ENCODE peak calls at places on chromosome 19, in six cellular contexts. X is stomach, Q is AG04450, T is thoracic aorta, S is mesenchymal stem cell, D is fibroblast of lung. V is an unnamed sample.

GRCh38 chr19:28021316-28022185 is 1191.4 kb downstream of the UQCRFS1 start:
- DNase-seq in X (no peak), Q (no peak), T (no peak), S (no peak), D (no peak), V (no peak)

GRCh38 chr19:485583-486236 is 10.6 kb upstream of the MADCAM1 start:
- DNase-seq in X (no peak), Q (no peak), T (no peak), S (peak; percentile 76), D (peak; percentile 36), V (peak; percentile 97)

GRCh38 chr19:32203161-32203560 is 142.2 kb upstream of the ZNF507 start:
- DNase-seq in X (no peak), Q (no peak), T (no peak), S (no peak), D (no peak), V (no peak)

GRCh38 chr19:4144666-4145261 is 8.7 kb upstream of the CREB3L3 start:
- DNase-seq in X (peak; percentile 32), Q (no peak), T (no peak), S (peak; percentile 45), D (peak; percentile 22), V (peak; percentile 80)

GRCh38 chr19:10896851-10897526 is 25.6 kb downstream of the CARM1 start:
- DNase-seq in X (no peak), Q (peak; percentile 34), T (no peak), S (peak; percentile 36), D (no peak), V (peak; percentile 63)

GRCh38 chr19:28472111-28472510 is 740.8 kb downstream of the UQCRFS1 start:
- DNase-seq in X (no peak), Q (no peak), T (no peak), S (no peak), D (peak; percentile 69), V (peak; percentile 66)

GRCh38 chr19:11458236-11458900 is 22.5 kb downstream of the ELAVL3 start:
- DNase-seq in X (no peak), Q (no peak), T (no peak), S (no peak), D (no peak), V (peak; percentile 66)

GRCh38 chr19:56973713-56974553 is 133.4 kb upstream of the PEG3 start:
- DNase-seq in X (no peak), Q (no peak), T (no peak), S (no peak), D (no peak), V (no peak)

GRCh38 chr19:38037151-38037611 is 130.2 kb downstream of the SIPA1L3 start:
- DNase-seq in X (no peak), Q (no peak), T (no peak), S (peak; percentile 53), D (no peak), V (no peak)

GRCh38 chr19:21308778-21309177 is 20.4 kb downstream of the ZNF708 start:
- DNase-seq in X (no peak), Q (no peak), T (no peak), S (no peak), D (no peak), V (no peak)

GRCh38 chr19:45761714-45762113 is 7.3 kb downstream of the SIX5 start:
- DNase-seq in X (no peak), Q (no peak), T (no peak), S (no peak), D (no peak), V (no peak)

GRCh38 chr19:46241676-46242075 is 12.1 kb downstream of the IGFL1 start:
- DNase-seq in X (no peak), Q (no peak), T (no peak), S (no peak), D (no peak), V (no peak)

GRCh38 chr19:44903602-44904425 is 1.8 kb upstream of the APOE start:
- DNase-seq in X (peak; percentile 80), Q (no peak), T (no peak), S (peak; percentile 62), D (peak; percentile 36), V (peak; percentile 96)

GRCh38 chr19:49017041-49017665 is at the start of gene LHB:
- DNase-seq in X (no peak), Q (no peak), T (no peak), S (no peak), D (no peak), V (peak; percentile 70)

GRCh38 chr19:11480927-11481776 is at the start of gene ELAVL3:
- DNase-seq in X (no peak), Q (no peak), T (no peak), S (peak; percentile 5), D (no peak), V (peak; percentile 94)

GRCh38 chr19:52200044-52200443 is 10.2 kb downstream of the PPP2R1A start:
- DNase-seq in X (no peak), Q (peak; percentile 21), T (peak; percentile 68), S (peak; percentile 82), D (peak; percentile 78), V (peak; percentile 92)

GRCh38 chr19:18900700-18901502 is 4.9 kb upstream of the CERS1 start:
- DNase-seq in X (no peak), Q (no peak), T (no peak), S (no peak), D (no peak), V (peak; percentile 90)

GRCh38 chr19:36169084-36169760 is 17.0 kb upstream of the COX7A1 start:
- DNase-seq in X (peak; percentile 35), Q (no peak), T (no peak), S (no peak), D (no peak), V (no peak)

GRCh38 chr19:6570754-6571153 is 20.2 kb downstream of the CD70 start:
- DNase-seq in X (no peak), Q (no peak), T (no peak), S (no peak), D (no peak), V (no peak)

DNA sequence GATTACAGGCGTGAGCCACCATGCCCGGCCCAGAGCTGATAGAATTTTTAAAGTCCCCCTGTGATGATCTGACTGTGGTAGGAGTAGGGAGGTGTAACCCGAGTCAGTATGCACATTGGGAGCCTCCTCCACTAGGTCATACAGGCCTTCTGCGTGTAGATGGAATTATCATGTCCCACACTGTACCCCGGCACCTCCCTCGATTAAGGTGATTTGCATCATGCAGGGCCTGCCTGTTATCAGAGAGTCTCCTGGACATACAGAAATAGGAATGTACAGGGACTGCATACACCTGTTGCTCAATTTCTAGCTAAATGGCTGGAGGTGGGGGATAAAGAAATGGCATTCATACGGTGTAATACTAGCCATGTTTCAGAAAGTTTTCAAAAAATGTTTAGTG is 922 bp upstream of the ERVK3-1 start:
- DNase-seq in X (no peak), Q (no peak), T (no peak), S (no peak), D (no peak), V (no peak)
- H3K27ac ChIP-seq in X (no peak overlapping the region), Q (no peak overlapping the region), T (peak overlapping the region; percentile 90), S (no peak overlapping the region), D (no peak overlapping the region), V (peak overlapping the region; percentile 94)

GRCh38 chr19:16117594-16118033 is 5.9 kb downstream of the RAB8A start:
- DNase-seq in X (no peak), Q (no peak), T (no peak), S (no peak), D (no peak), V (peak; percentile 72)
- H3K27ac ChIP-seq in X (no peak overlapping the region), Q (no peak overlapping the region), T (no peak overlapping the region), S (no peak overlapping the region), D (no peak overlapping the region), V (no peak overlapping the region)

GRCh38 chr19:41194157-41194552 is 1.1 kb downstream of the CYP2S1 start:
- DNase-seq in X (no peak), Q (no peak), T (no peak), S (no peak), D (no peak), V (peak; percentile 77)
- H3K27ac ChIP-seq in X (no peak overlapping the region), Q (no peak overlapping the region), T (no peak overlapping the region), S (no peak overlapping the region), D (no peak overlapping the region), V (no peak overlapping the region)

GRCh38 chr19:39160523-39160861 is 34.9 kb downstream of the PAK4 start:
- DNase-seq in X (peak; percentile 69), Q (peak; percentile 41), T (peak; percentile 30), S (peak; percentile 55), D (peak; percentile 64), V (peak; percentile 99)
- H3K27ac ChIP-seq in X (no peak overlapping the region), Q (peak overlapping the region; percentile 65), T (peak overlapping the region; percentile 40), S (no peak overlapping the region), D (peak overlapping the region; percentile 54), V (peak overlapping the region; percentile 74)

DNA sequence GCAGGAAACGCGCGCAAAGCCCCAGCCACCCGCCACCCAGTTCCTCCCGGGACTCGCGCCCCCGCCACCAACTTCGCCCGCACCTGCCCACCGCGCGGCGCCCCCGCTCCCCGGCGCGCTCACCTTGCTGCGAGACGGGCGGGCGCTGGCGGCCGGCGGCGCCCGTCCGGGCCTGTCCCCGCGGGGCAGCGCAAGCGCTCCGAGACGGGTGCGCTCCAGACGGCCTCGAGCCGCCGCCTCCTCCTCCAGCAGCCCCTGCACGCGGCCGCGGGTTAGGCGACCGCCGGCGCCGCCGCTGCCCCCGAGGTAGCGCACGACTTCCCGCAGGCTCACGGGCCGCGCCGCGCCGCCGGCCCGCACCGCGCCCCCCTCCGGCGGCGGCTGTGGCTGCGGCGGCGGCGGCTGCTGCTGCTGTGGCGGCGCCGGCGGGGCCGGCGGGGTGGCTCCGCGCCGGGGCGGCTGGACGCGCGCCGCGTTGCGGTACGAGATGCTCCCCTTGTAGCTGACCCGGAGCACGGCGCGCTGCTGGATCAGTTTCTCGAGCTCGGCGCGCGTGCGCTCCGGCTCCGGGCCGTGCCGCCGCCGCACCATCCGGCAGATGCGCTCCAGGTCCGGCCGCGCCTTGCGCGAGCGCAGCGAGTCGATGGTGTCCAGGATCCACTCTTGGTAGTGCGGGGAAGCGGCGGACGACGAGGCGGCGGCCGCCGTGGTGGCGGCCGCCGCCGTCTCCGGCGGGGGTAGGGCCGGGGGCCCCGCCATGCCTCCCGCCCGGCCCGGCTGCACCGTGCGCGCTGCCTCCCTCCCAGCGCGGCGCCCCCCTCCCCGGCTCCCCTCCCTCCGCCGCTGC is 666 bp downstream of the SAMD1 start:
- DNase-seq in X (peak; percentile 62), Q (no peak), T (no peak), S (peak; percentile 74), D (peak; percentile 79), V (peak; percentile 98)
- H3K27ac ChIP-seq in X (peak overlapping the region; percentile 92), Q (no peak overlapping the region), T (peak overlapping the region; percentile 61), S (no peak overlapping the region), D (no peak overlapping the region), V (no peak overlapping the region)

GRCh38 chr19:47726467-47726866 is 13.2 kb downstream of the EHD2 start:
- DNase-seq in X (no peak), Q (no peak), T (no peak), S (peak; percentile 79), D (peak; percentile 83), V (no peak)

GRCh38 chr19:47720669-47721068 is 7.4 kb downstream of the EHD2 start:
- DNase-seq in X (no peak), Q (no peak), T (no peak), S (peak; percentile 15), D (no peak), V (peak; percentile 43)

GRCh38 chr19:47719047-47719885 is 6.0 kb downstream of the EHD2 start:
- DNase-seq in X (peak; percentile 60), Q (peak; percentile 99), T (peak; percentile 36), S (peak; percentile 99), D (peak; percentile 98), V (peak; percentile 97)

GRCh38 chr19:47725759-47726401 is 12.7 kb downstream of the EHD2 start:
- DNase-seq in X (no peak), Q (no peak), T (no peak), S (peak; percentile 25), D (no peak), V (no peak)

GRCh38 chr19:47723573-47723923 is 10.3 kb downstream of the EHD2 start:
- DNase-seq in X (peak; percentile 51), Q (no peak), T (no peak), S (peak; percentile 94), D (peak; percentile 93), V (no peak)
- H3K27ac ChIP-seq in X (no peak overlapping the region), Q (peak overlapping the region; percentile 92), T (peak overlapping the region; percentile 77), S (no peak overlapping the region), D (peak overlapping the region; percentile 96), V (peak overlapping the region; percentile 90)